ENCODE peak calls at places on chromosome 20, in four cellular contexts. A is left ventricle myocardium inferior, M is IMR-90, H is lower lobe of right lung. Y is an unnamed sample.

GRCh38 chr20:35171753-35172433 is at the start of gene PROCR:
- DNase-seq in A (peak; percentile 88), H (peak; percentile 82), M (peak; percentile 90), Y (no peak)

GRCh38 chr20:48186447-48186846 is 401.2 kb upstream of the SULF2 start:
- DNase-seq in A (no peak), H (no peak), M (peak; percentile 26), Y (no peak)

GRCh38 chr20:60212695-60213094 is 254.5 kb downstream of the CDH26 start:
- DNase-seq in H (no peak), A (no peak), M (no peak), Y (no peak)

GRCh38 chr20:5073154-5074049 is 46.4 kb downstream of the PCNA start:
- DNase-seq in M (peak; percentile 22), H (peak; percentile 92), A (peak; percentile 88), Y (no peak)

GRCh38 chr20:31559704-31560093 is 45.4 kb upstream of the ID1 start:
- DNase-seq in A (no peak), M (no peak), H (no peak), Y (no peak)

GRCh38 chr20:52104546-52105044 is 87.0 kb downstream of the ZFP64 start:
- DNase-seq in A (no peak), M (peak; percentile 8), H (no peak), Y (no peak)

GRCh38 chr20:16051968-16052367 is 521.3 kb downstream of the KIF16B start:
- DNase-seq in H (no peak), A (no peak), M (no peak), Y (no peak)

GRCh38 chr20:58906894-58907293 is 54.4 kb downstream of the GNAS start:
- DNase-seq in H (no peak), M (peak; percentile 79), A (no peak), Y (peak; percentile 36)

GRCh38 chr20:57383447-57384347 is 7.5 kb upstream of the RBM38 start:
- DNase-seq in H (no peak), M (no peak), A (no peak), Y (no peak)

GRCh38 chr20:60749804-60750602 is 502.1 kb upstream of the CDH4 start:
- DNase-seq in H (no peak), A (no peak), M (no peak), Y (no peak)

GRCh38 chr20:22257912-22258311 is 326.5 kb downstream of the FOXA2 start:
- DNase-seq in M (no peak), H (no peak), A (no peak), Y (no peak)

GRCh38 chr20:34891166-34892062 is 15.0 kb downstream of the ACSS2 start:
- DNase-seq in H (no peak), M (peak; percentile 88), A (no peak), Y (peak; percentile 29)

GRCh38 chr20:49340161-49340966 is 62.5 kb upstream of the ZNFX1 start:
- DNase-seq in H (no peak), M (no peak), A (peak; percentile 21), Y (no peak)

GRCh38 chr20:53677447-53678314 is 84.0 kb upstream of the ZNF217 start:
- DNase-seq in M (peak; percentile 46), A (peak; percentile 32), H (peak; percentile 48), Y (no peak)
- TF ChIP-seq CTCF in M (no peak), A (no peak), H (no peak), Y (no peak)

GRCh38 chr20:43559147-43559477 is 285 bp downstream of the SGK2 start:
- DNase-seq in H (no peak), A (no peak), M (no peak), Y (no peak)

GRCh38 chr20:43559588-43559987 is 761 bp downstream of the SGK2 start:
- DNase-seq in H (no peak), M (no peak), A (no peak), Y (no peak)

GRCh38 chr20:43560974-43561373 is 2.1 kb downstream of the SGK2 start:
- DNase-seq in M (no peak), H (no peak), A (no peak), Y (no peak)

GRCh38 chr20:43554369-43554768 is 4.5 kb upstream of the SGK2 start:
- DNase-seq in A (no peak), M (no peak), H (no peak), Y (no peak)

DNA sequence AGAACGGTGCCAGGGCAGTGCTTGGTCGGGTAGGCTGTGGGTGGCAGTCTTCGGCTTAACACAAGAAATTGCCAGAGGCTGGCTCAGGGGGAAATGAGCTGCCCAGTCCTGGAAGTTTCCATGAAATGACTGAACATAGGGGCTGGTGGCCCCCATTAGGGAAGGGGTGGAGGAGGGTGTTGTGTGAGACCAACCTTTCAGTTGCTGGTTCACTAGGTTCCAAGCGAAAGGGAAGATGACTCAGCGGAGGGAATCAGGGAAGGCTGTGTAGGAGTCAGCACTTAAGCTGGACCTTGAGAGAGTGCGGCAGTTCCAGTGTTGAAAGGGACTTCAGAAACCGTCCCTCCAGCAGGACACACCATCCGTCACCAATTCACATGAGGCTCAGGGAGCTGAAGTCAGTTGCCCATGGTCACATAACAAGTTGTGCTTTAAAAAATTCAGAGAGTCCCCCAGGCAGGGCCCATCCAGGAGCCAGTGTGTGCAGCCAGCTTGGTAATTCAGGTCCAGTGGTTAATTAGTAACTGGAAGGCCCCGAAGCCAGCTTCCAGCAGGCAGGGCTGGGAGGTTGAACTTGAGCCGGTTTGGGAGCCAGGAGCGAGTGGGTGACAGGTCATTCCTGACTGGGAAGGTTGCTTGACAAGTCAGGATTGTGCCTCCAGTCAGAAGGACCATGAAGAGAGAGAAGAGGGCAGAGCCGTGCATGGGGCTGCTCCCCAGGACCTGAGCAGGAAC is at the start of gene SGK2:
- DNase-seq in H (no peak), A (no peak), M (peak; percentile 43), Y (no peak)
- H3K4me3 ChIP-seq in H (no peak within 1 kb of the TSS), A (no peak within 1 kb of the TSS), M (no peak within 1 kb of the TSS), Y (no peak within 1 kb of the TSS)

DNA sequence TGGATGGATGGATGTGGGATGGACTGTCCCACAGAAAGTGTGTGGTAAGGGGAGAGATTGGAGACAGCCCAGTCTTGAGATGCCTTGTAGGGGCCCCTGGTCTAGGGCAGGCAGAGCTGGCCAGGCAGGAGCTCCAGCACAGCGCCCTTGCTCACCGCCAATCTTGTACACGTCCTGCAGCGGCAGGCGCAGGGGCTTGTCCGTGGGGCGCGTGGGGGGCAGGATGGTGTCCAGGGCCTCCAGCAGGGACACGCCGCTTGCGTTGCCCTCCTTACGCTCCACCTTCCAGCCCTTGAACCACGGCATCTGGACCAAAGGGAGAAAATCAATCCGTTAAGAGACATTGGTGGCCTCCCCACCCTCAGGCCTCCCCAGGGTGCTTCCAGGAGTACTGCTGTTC is 5.9 kb downstream of the EEF1A2 start:
- DNase-seq in A (no peak), H (no peak), M (no peak), Y (no peak)
- H3K27me3 ChIP-seq in A (peaks cover 65% of the 10 kb centered on the region), H (peaks cover 57% of the 10 kb centered on the region), M (peaks cover 10% of the 10 kb centered on the region), Y (no peaks in the 10 kb centered on the region)

GRCh38 chr20:7327815-7328214 is 560.3 kb downstream of the BMP2 start:
- DNase-seq in M (no peak), H (no peak), A (no peak), Y (no peak)
- TF ChIP-seq CTCF in M (no peak), H (no peak), A (no peak), Y (no peak)

GRCh38 chr20:3093861-3094361 is 9.4 kb upstream of the AVP start:
- DNase-seq in H (no peak), A (no peak), M (no peak), Y (no peak)
- H3K4me3 ChIP-seq in H (no peak overlapping the region), A (no peak overlapping the region), M (no peak overlapping the region), Y (no peak overlapping the region)

DNA sequence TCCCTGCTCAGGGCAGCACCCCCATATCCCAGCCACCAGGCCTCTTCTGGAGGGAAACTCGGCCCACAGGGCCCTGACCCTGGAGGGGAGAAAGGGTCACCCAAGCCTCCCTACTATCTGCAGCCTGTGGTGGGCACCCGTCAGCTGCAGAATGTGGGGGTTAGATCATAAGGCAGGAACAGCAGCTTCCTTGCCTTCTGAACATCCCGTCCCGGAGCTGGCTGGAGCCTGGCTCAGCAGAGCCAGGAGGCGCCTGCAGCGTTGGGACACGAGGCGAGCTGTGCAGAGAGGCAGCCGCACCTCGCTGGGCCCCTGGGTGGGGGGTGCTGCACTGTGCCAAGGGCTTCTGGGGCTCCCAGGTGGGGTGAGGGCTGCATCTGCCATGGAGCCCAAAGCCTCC is 63.9 kb upstream of the GATA5 start:
- DNase-seq in M (no peak), A (no peak), H (no peak), Y (no peak)
- H3K27me3 ChIP-seq in M (peaks cover 38% of the 10 kb centered on the region), A (peaks cover 25% of the 10 kb centered on the region), H (peaks cover 22% of the 10 kb centered on the region), Y (no peaks in the 10 kb centered on the region)

GRCh38 chr20:8454137-8454712 is 322.2 kb downstream of the PLCB1 start:
- DNase-seq in M (peak; percentile 97), A (no peak), H (no peak), Y (no peak)
- TF ChIP-seq CTCF in M (peak; percentile 73), A (peak; percentile 41), H (peak; percentile 13), Y (peak; percentile 63)

Y was measured in GM06990.